ENCODE peak calls at places on chromosomes 16 and 17, in five cellular contexts. O, E, W, V and K are unnamed samples.

GRCh38 chr17:63041251-63041650 is 75.2 kb downstream of the TANC2 start:
- DNase-seq in V (no peak), E (peak; percentile 4), W (no peak), O (no peak), K (no peak)

GRCh38 chr16:48444574-48444973 is 59.4 kb upstream of the SIAH1 start:
- DNase-seq in O (no peak), W (no peak), E (peak; percentile 93), V (no peak), K (no peak)

GRCh38 chr16:85275533-85276249 is 163.4 kb upstream of the CIBAR2 start:
- DNase-seq in W (peak; percentile 69), V (no peak), O (peak; percentile 41), E (peak; percentile 58), K (peak; percentile 64)

GRCh38 chr17:79224476-79224875 is 149.9 kb downstream of the ENGASE start:
- DNase-seq in W (no peak), O (no peak), V (no peak), E (no peak), K (no peak)

GRCh38 chr16:3035289-3035971 is 1.3 kb downstream of the BICDL2 start:
- DNase-seq in W (no peak), E (no peak), O (no peak), V (no peak), K (no peak)

GRCh38 chr16:89952551-89952950 is 4.0 kb downstream of the DEF8 start:
- DNase-seq in O (no peak), V (no peak), E (no peak), W (no peak), K (no peak)

GRCh38 chr16:10949424-10949970 is 5.1 kb downstream of the CLEC16A start:
- DNase-seq in O (no peak), W (peak; percentile 52), E (peak; percentile 39), V (peak; percentile 91), K (peak; percentile 84)

GRCh38 chr17:36937961-36938565 is 788 bp downstream of the LHX1 start:
- DNase-seq in V (no peak), E (peak; percentile 45), W (peak; percentile 45), O (no peak), K (no peak)

GRCh38 chr17:49575524-49576120 is at the start of gene NXPH3:
- DNase-seq in O (peak; percentile 41), W (peak; percentile 82), V (no peak), E (peak; percentile 53), K (no peak)

GRCh38 chr16:77780378-77780837 is 8.0 kb upstream of the VAT1L start:
- DNase-seq in V (no peak), W (no peak), E (peak; percentile 74), O (no peak), K (no peak)

GRCh38 chr17:63533433-63534077 is 10.4 kb downstream of the KCNH6 start:
- DNase-seq in V (no peak), W (no peak), E (no peak), O (no peak), K (no peak)

GRCh38 chr17:1515640-1516402 is 591 bp downstream of the INPP5K start:
- DNase-seq in W (peak; percentile 46), V (peak; percentile 70), O (peak; percentile 41), E (peak; percentile 94), K (no peak)

GRCh38 chr17:82613283-82614094 is 34.8 kb downstream of the WDR45B start:
- DNase-seq in O (no peak), W (no peak), E (no peak), V (no peak), K (no peak)